ENCODE peak calls at places on chromosomes 6 and 20, in six cellular contexts. X is PC-3, F is ascending aorta, U is left ventricle myocardium inferior, L is psoas muscle, O is neural progenitor cell. K is an unnamed sample.

GRCh38 chr6:11429577-11429976 is 108.0 kb upstream of the TMEM170B start:
- DNase-seq in O (no peak), F (no peak), L (no peak), X (no peak), U (no peak), K (no peak)

GRCh38 chr6:106194949-106195919 is 109.1 kb downstream of the PRDM1 start:
- DNase-seq in U (no peak), O (no peak), L (no peak), F (no peak), X (peak; percentile 74), K (no peak)

GRCh38 chr6:36968266-36968977 is 13.9 kb downstream of the PI16 start:
- DNase-seq in X (no peak), O (no peak), L (peak; percentile 78), F (no peak), U (peak; percentile 62), K (no peak)

GRCh38 chr20:54560357-54560756 is 85.0 kb downstream of the DOK5 start:
- DNase-seq in L (no peak), U (no peak), O (no peak), F (no peak), X (no peak), K (no peak)

GRCh38 chr6:47343631-47344421 is 34.1 kb upstream of the TNFRSF21 start:
- DNase-seq in X (no peak), L (no peak), O (no peak), U (no peak), F (no peak), K (no peak)

GRCh38 chr6:85923013-85923430 is 280.3 kb upstream of the SYNCRIP start:
- DNase-seq in X (peak; percentile 72), F (peak; percentile 62), U (no peak), L (no peak), O (peak; percentile 80), K (no peak)

GRCh38 chr20:35387334-35387733 is 24.4 kb downstream of the UQCC1 start:
- DNase-seq in L (no peak), X (peak; percentile 72), F (no peak), U (no peak), O (no peak), K (no peak)

GRCh38 chr6:37965964-37966676 is 146.6 kb downstream of the ZFAND3 start:
- DNase-seq in U (no peak), F (no peak), O (no peak), X (peak; percentile 91), L (no peak), K (no peak)

GRCh38 chr6:11230158-11231107 is 2.0 kb downstream of the NEDD9 start:
- DNase-seq in X (no peak), F (no peak), L (no peak), O (no peak), U (no peak), K (no peak)

GRCh38 chr6:47308223-47308567 is 1.5 kb downstream of the TNFRSF21 start:
- DNase-seq in O (peak; percentile 51), X (no peak), F (no peak), L (no peak), U (no peak), K (no peak)

GRCh38 chr6:122484760-122485159 is 13.2 kb upstream of the SERINC1 start:
- DNase-seq in L (no peak), X (no peak), F (no peak), O (peak; percentile 33), U (no peak), K (no peak)

GRCh38 chr20:50721881-50722281 is 9.5 kb upstream of the PARD6B start:
- DNase-seq in F (peak; percentile 92), U (peak; percentile 57), X (no peak), O (no peak), L (peak; percentile 91), K (no peak)

GRCh38 chr6:27312146-27312949 is at the start of gene POM121L2:
- DNase-seq in O (peak; percentile 84), F (peak; percentile 64), L (no peak), U (no peak), X (peak; percentile 92), K (peak; percentile 65)

GRCh38 chr20:57988828-57989227 is 239.6 kb downstream of the ANKRD60 start:
- DNase-seq in F (no peak), O (no peak), L (no peak), X (no peak), U (no peak), K (no peak)

GRCh38 chr6:13811627-13812358 is 2.6 kb downstream of the MCUR1 start:
- DNase-seq in X (no peak), F (no peak), L (no peak), O (no peak), U (no peak), K (peak; percentile 50)

GRCh38 chr20:63556873-63557478 is 3.0 kb downstream of the FNDC11 start:
- DNase-seq in L (no peak), X (no peak), U (no peak), F (no peak), O (peak; percentile 83), K (no peak)

GRCh38 chr6:139820191-139820590 is 445.7 kb upstream of the CITED2 start:
- DNase-seq in U (no peak), L (no peak), X (peak; percentile 62), F (no peak), O (no peak), K (no peak)

GRCh38 chr6:128118401-128118800 is 217.5 kb upstream of the THEMIS start:
- DNase-seq in U (no peak), O (no peak), F (no peak), X (no peak), L (no peak), K (no peak)

GRCh38 chr6:53020005-53020744 is 25.1 kb upstream of the GSTA4 start:
- DNase-seq in U (no peak), F (no peak), L (no peak), X (no peak), O (no peak), K (no peak)

GRCh38 chr6:95866732-95867131 is 149.0 kb upstream of the FUT9 start:
- DNase-seq in F (no peak), O (peak; percentile 35), U (no peak), L (no peak), X (peak; percentile 12), K (no peak)

DNA sequence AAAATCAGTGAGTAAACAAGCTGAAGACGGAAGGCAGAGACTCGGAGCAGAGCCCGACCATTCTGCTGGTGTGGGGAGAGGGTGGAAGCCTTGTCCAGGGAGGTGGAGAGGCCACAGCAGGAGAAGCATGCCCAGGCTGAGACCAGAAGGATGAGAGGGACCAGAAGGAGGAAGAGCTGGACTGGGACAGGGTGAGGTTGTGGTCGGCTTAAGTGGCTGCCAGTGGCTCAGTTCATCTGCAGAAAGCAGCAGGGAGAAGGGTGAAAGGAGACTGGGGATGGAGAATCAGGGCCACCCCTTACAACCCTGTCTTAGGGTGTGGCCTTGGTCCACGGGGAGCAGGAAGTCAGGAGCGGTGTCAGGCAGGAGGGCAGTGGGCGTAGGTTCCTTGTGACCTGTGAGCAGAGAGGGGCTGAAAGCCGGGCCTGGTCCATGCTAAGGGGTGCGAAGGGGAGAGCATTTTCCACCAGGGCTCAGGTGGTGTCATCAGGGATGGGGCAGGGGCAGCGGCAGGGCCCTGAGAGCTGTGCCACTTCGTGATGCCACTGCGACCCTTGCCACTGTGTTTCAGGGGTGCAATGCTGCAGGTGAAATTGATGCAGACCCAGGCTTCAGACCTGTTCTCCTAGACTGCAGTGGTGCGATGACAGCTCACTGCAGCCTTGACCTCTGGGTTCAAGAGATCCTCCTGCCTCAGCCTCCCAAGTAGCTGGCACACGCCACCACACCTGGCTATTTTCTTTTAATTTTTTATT is 81.1 kb downstream of the TTLL2 start:
- DNase-seq in O (no peak), F (no peak), X (no peak), L (no peak), U (no peak), K (no peak)
- H3K9me3 ChIP-seq in O (no peaks in the 10 kb centered on the region), F (no peaks in the 10 kb centered on the region), X (no peaks in the 10 kb centered on the region), L (no peaks in the 10 kb centered on the region), U (no peaks in the 10 kb centered on the region), K (no peaks in the 10 kb centered on the region)

DNA sequence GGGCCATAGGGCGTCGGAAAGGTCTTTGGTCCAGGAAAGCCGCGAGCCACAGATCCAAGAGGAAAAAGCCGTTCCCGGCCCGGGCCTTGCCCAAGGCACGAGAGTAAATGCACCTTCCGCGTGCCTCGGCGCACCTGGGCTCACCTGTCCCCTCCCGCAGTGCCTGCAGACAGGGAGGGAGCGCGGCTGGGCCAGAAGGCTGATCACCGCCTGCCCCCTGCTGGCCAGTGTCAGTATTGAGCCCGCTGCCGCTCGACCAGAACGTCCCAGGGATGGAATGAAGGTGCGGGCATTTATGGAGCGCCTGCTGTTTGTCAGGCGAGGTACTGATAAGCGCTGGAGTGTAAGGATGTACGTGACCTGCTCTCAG is 679 bp upstream of the LPIN3 start:
- DNase-seq in F (peak; percentile 91), L (peak; percentile 90), O (peak; percentile 85), X (peak; percentile 94), U (peak; percentile 81), K (peak; percentile 91)
- H3K27ac ChIP-seq in F (peak overlapping the region; percentile 81), L (peak overlapping the region; percentile 60), O (no peak overlapping the region), X (no peak overlapping the region), U (peak overlapping the region; percentile 91), K (peak overlapping the region; percentile 75)

DNA sequence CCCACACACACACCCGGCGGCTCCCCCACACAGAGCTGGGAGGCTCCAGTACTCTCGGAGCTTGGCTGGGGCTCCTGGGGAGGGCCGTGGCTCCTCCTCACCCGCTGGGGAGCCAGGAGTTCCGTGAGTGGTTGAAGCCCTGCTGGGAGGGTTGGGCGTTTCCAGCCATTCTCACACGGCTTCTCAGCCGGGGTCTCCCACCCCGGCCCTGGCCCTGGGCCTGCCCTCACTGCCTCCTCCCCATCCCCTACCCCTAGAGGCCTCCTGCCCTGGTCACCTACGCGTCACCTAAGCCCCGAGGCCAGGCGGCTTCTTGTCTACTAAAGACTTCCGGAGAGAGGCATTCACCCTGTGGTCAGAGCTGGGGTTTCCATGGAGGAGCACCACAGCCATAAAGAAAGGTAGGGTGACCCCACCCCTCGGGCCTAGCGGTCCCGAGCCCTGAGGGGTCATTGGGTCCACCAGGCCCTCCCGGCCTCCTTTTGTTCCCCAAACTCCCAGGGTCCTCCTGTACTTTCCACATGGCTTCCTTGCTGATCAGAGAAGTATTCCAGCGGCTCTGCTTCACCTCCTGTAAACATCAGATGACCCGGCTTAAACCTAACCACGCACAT is 99.3 kb downstream of the TTLL2 start:
- DNase-seq in F (no peak), L (no peak), U (no peak), X (no peak), O (no peak), K (no peak)
- H3K9me3 ChIP-seq in F (no peaks in the 10 kb centered on the region), L (no peaks in the 10 kb centered on the region), U (no peaks in the 10 kb centered on the region), X (no peaks in the 10 kb centered on the region), O (no peaks in the 10 kb centered on the region), K (no peaks in the 10 kb centered on the region)

GRCh38 chr6:15026832-15027231 is 219.0 kb upstream of the JARID2 start:
- DNase-seq in X (peak; percentile 78), L (no peak), O (no peak), U (no peak), F (no peak), K (peak; percentile 32)

GRCh38 chr6:15023448-15023847 is 222.4 kb upstream of the JARID2 start:
- DNase-seq in L (no peak), O (no peak), X (no peak), U (no peak), F (no peak), K (no peak)

GRCh38 chr6:15025416-15025815 is 220.5 kb upstream of the JARID2 start:
- DNase-seq in O (no peak), X (no peak), U (no peak), L (no peak), F (no peak), K (no peak)

GRCh38 chr6:15032015-15032414 is 213.9 kb upstream of the JARID2 start:
- DNase-seq in L (no peak), O (no peak), X (no peak), U (no peak), F (no peak), K (no peak)

DNA sequence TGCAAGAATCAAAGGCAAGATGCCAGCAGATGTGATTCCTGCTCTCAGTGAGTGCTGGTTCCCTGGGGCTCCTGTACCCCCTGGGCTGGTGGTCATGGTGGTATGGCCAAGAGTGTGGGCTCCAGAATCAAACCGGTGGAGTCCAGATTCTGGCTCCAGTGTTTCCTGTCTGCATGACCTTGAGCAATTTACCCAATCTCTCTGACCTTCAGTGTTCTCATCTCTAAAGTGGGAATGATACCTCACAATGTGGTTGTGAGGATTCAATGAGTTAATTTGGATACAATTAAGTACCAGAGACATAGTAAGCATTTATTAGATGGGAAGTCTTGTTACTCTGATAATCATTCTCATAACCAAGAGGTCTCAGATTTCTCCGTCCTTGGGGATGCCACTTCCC is 218.4 kb upstream of the JARID2 start:
- DNase-seq in L (no peak), O (no peak), X (no peak), U (no peak), F (no peak), K (no peak)
- H3K27ac ChIP-seq in L (no peak overlapping the region), O (no peak overlapping the region), X (peak overlapping the region; percentile 39), U (no peak overlapping the region), F (no peak overlapping the region), K (no peak overlapping the region)

K was measured in lung.